ENCODE peak calls at places on chromosomes 2 and 18, in eight cellular contexts. Z, K, A, L, G, Y, U and X are unnamed samples.

GRCh38 chr2:75041791-75042231 is 83.4 kb downstream of the POLE4 start:
- DNase-seq in Z (no peak), K (no peak), A (no peak), L (peak), G (no peak), Y (no peak), U (no peak), X (no peak)

GRCh38 chr2:65358690-65359400 is 73.6 kb downstream of the SPRED2 start:
- DNase-seq in Z (no peak), K (no peak), A (no peak), L (peak), G (no peak), Y (no peak), U (no peak), X (no peak)

GRCh38 chr2:424306-425172 is 136.6 kb upstream of the ALKAL2 start:
- DNase-seq in Z (no peak), K (no peak), A (no peak), L (no peak), G (no peak), Y (peak), U (no peak), X (no peak)

GRCh38 chr2:21042958-21043743 is 722 bp downstream of the APOB start:
- DNase-seq in Z (peak), K (peak), A (peak), L (peak), G (peak), Y (no peak), U (peak), X (peak)

GRCh38 chr2:109005686-109006204 is 16.7 kb upstream of the EDAR start:
- DNase-seq in Z (no peak), K (no peak), A (no peak), L (no peak), G (no peak), Y (no peak), U (no peak), X (no peak)

GRCh38 chr2:33084433-33084832 is 137.7 kb downstream of the LTBP1 start:
- DNase-seq in Z (peak), K (no peak), A (no peak), L (no peak), G (no peak), Y (no peak), U (no peak), X (no peak)

GRCh38 chr2:226478121-226478809 is 321.4 kb downstream of the IRS1 start:
- DNase-seq in Z (no peak), K (peak), A (no peak), L (peak), G (no peak), Y (no peak), U (peak), X (no peak)

GRCh38 chr2:11169333-11169732 is 14.1 kb downstream of the SLC66A3 start:
- DNase-seq in Z (no peak), K (no peak), A (peak), L (no peak), G (no peak), Y (no peak), U (peak), X (no peak)

GRCh38 chr2:172704072-172704936 is 31.3 kb upstream of the RAPGEF4 start:
- DNase-seq in Z (peak), K (no peak), A (no peak), L (peak), G (no peak), Y (no peak), U (peak), X (no peak)

GRCh38 chr18:59273936-59274928 is 978 bp upstream of the RAX start:
- DNase-seq in Z (no peak), K (no peak), A (peak), L (no peak), G (no peak), Y (no peak), U (no peak), X (no peak)

GRCh38 chr2:151410485-151410833 is 757 bp downstream of the RIF1 start:
- DNase-seq in Z (peak), K (peak), A (no peak), L (peak), G (no peak), Y (no peak), U (peak), X (no peak)

GRCh38 chr2:239310401-239311061 is 90.3 kb downstream of the HDAC4 start:
- DNase-seq in Z (no peak), K (peak), A (peak), L (no peak), G (no peak), Y (no peak), U (no peak), X (no peak)

GRCh38 chr2:44212301-44212700 is 43.6 kb downstream of the PPM1B start:
- DNase-seq in Z (no peak), K (no peak), A (no peak), L (no peak), G (no peak), Y (no peak), U (no peak), X (no peak)

GRCh38 chr2:207950761-207951114 is 74.6 kb downstream of the PLEKHM3 start:
- DNase-seq in Z (no peak), K (no peak), A (no peak), L (no peak), G (no peak), Y (no peak), U (no peak), X (no peak)

GRCh38 chr2:55419236-55419513 is 481 bp downstream of the CCDC88A start:
- DNase-seq in Z (no peak), K (peak), A (peak), L (peak), G (no peak), Y (no peak), U (no peak), X (no peak)

GRCh38 chr18:24731981-24732380 is 271.5 kb downstream of the HRH4 start:
- DNase-seq in Z (no peak), K (no peak), A (no peak), L (peak), G (no peak), Y (no peak), U (no peak), X (no peak)

GRCh38 chr2:171393487-171393886 is 40.3 kb downstream of the METTL8 start:
- DNase-seq in Z (no peak), K (no peak), A (no peak), L (no peak), G (no peak), Y (no peak), U (no peak), X (no peak)

GRCh38 chr2:104848526-104848925 is 5.4 kb upstream of the POU3F3 start:
- DNase-seq in Z (no peak), K (no peak), A (no peak), L (no peak), G (no peak), Y (no peak), U (no peak), X (no peak)

GRCh38 chr2:45380131-45380836 is 230.8 kb downstream of the SRBD1 start:
- DNase-seq in Z (no peak), K (no peak), A (no peak), L (peak), G (no peak), Y (no peak), U (peak), X (no peak)

GRCh38 chr2:148524519-148524919 is 120.0 kb upstream of the EPC2 start:
- DNase-seq in Z (no peak), K (no peak), A (no peak), L (no peak), G (no peak), Y (no peak), U (no peak), X (no peak)

GRCh38 chr2:44822174-44822573 is 119.3 kb upstream of the SIX3 start:
- DNase-seq in Z (no peak), K (no peak), A (no peak), L (no peak), G (no peak), Y (no peak), U (no peak), X (no peak)

GRCh38 chr18:79438581-79438980 is 42.9 kb downstream of the NFATC1 start:
- DNase-seq in Z (no peak), K (no peak), A (no peak), L (no peak), G (no peak), Y (no peak), U (no peak), X (no peak)

GRCh38 chr2:197286805-197287595 is 23.6 kb downstream of the ANKRD44 start:
- DNase-seq in Z (peak), K (peak), A (no peak), L (peak), G (no peak), Y (peak), U (peak), X (no peak)

GRCh38 chr2:217798743-217799552 is 203.8 kb downstream of the TNS1 start:
- DNase-seq in Z (peak), K (no peak), A (peak), L (no peak), G (no peak), Y (no peak), U (no peak), X (no peak)

GRCh38 chr18:79522451-79523220 is 126.9 kb downstream of the NFATC1 start:
- DNase-seq in Z (peak), K (no peak), A (peak), L (no peak), G (no peak), Y (no peak), U (no peak), X (no peak)

GRCh38 chr18:74378179-74378682 is 62.6 kb downstream of the C18orf63 start:
- DNase-seq in Z (no peak), K (peak), A (no peak), L (no peak), G (no peak), Y (no peak), U (no peak), X (no peak)

GRCh38 chr2:152471013-152471412 is 136.0 kb downstream of the FMNL2 start:
- DNase-seq in Z (no peak), K (no peak), A (no peak), L (no peak), G (no peak), Y (no peak), U (peak), X (no peak)
- H3K27ac ChIP-seq in Z (no peak), K (peak), A (no peak), L (no peak), G (no peak), Y (no peak), U (peak), X (peak)

GRCh38 chr2:177610813-177611212 is 218.2 kb downstream of the AGPS start:
- DNase-seq in Z (no peak), K (no peak), A (no peak), L (no peak), G (no peak), Y (no peak), U (no peak), X (no peak)
- H3K27ac ChIP-seq in Z (peak), K (no peak), A (no peak), L (no peak), G (no peak), Y (no peak), U (no peak), X (no peak)

DNA sequence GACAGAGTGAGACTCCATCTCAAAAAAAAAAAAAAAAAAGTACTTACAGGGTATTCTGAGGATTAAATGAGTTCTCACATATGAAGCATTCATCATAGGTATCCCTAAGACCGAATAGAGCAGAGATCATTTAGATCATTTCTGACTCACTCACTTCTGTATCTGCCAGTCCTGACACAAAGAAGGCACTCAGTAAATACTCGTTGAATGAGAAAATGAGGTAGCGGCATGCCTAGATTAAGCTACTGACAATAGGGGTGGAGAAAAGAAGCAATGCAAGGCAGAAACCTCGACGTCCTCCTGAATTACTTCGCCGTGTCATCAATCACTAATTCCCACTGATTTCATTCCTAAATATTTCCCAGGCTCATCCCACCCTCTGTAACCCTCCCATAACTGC is 103.8 kb downstream of the GREB1L start:
- DNase-seq in Z (no peak), K (no peak), A (no peak), L (no peak), G (no peak), Y (no peak), U (no peak), X (no peak)
- H3K27ac ChIP-seq in Z (no peak), K (no peak), A (no peak), L (no peak), G (no peak), Y (no peak), U (no peak), X (no peak)

GRCh38 chr2:120539937-120540718 is 194.2 kb downstream of the INHBB start:
- DNase-seq in Z (no peak), K (peak), A (no peak), L (peak), G (no peak), Y (peak), U (peak), X (no peak)
- H3K27ac ChIP-seq in Z (no peak), K (peak), A (no peak), L (peak), G (no peak), Y (no peak), U (peak), X (no peak)

DNA sequence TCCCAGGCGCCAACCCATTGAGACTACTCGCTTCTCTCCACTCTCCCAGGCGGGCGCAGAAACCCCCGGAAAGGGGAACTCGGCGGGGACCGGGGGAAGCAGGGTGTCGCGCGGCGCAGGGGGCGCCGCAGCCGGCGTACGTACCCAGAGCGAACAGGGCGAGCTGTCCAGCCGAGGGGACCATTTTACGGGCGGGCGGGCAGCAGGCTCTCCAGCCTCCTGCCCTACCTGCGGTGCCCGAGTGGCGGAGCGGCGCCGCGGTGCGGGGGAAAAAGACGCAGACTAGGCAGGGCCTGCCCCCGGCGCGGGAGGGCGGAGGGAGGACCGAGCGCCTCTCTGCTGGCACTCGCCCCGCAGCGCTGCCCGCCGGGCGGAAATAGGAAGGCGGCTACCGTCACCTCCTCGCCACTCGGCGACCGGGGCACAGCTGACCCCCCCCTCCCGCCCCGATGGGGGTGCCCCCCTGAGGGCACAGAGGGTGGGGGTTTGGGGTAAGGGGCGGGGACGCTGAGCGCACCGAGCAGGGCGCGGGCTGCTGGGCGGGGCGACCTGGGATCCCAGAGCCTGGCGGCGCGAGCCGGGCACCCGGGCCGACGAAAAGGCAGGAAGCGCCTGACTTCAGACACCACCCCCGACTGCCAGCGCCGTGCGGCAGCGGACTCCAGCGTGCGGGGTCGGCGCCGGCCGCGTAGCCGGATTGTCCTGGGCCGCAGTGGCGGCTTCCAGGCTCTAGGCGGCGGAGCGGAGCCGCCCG is at the start of gene TGFA:
- DNase-seq in Z (no peak), K (peak), A (peak), L (no peak), G (peak), Y (peak), U (peak), X (peak)
- H3K27ac ChIP-seq in Z (no peak), K (peak), A (peak), L (no peak), G (peak), Y (peak), U (peak), X (peak)

GRCh38 chr2:69936913-69937312 is 22.0 kb downstream of the MXD1 start:
- DNase-seq in Z (no peak), K (no peak), A (peak), L (peak), G (no peak), Y (no peak), U (no peak), X (no peak)
- H3K27ac ChIP-seq in Z (no peak), K (no peak), A (no peak), L (no peak), G (no peak), Y (peak), U (no peak), X (peak)

DNA sequence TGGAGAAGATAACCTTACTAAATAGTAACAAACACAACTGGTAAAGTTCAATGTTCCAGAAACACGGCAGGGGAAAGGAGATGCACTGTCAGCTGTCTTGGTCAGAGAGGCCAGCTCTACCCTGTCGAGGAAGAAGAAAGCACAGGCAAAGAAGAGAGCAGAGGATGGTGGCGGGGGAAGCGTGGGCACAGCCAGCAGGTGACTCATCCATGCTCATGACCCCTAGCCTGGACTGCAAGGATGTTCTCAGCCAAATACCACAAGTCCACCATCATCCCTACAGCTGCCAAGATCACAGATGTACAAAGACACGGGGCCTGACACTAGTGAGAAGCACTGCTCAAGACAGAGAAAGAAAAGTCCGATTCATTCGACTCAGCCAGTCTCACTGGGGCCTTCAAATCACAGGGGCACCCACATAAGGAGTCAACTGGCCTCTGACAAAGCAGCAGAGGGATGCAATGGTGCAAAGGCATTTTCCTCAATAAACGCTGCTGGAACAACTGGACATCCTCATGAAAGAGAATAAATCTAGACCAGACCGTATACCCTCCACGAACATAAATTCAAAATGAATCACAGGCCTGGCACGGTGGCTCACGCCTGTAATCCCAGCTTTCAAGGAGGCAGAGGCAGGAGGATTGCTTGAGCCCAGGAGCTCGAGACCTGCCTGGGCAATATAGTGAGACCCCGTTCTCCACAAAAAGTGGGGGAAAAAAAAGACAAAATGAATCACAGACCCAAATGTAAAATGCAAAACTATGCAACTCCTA is 5.6 kb downstream of the DTYMK start:
- DNase-seq in Z (no peak), K (no peak), A (no peak), L (peak), G (no peak), Y (no peak), U (no peak), X (no peak)
- H3K27ac ChIP-seq in Z (no peak), K (no peak), A (no peak), L (peak), G (no peak), Y (no peak), U (no peak), X (no peak)